ENCODE peak calls at places on chromosomes 13 and 19, in eight cellular contexts. One of them, this sample, is unnamed.

GRCh38 chr13:44471686-44472085 is 98.1 kb downstream of the SERP2 start:
- DNase-seq in body of pancreas: no peak
- DNase-seq in H9: no peak
- DNase-seq in fibroblast of mammary gland: peak; percentile 31
- DNase-seq in BE2C: no peak
- DNase-seq in heart left ventricle: no peak
- DNase-seq in type B pancreatic cell: no peak
- DNase-seq in fibroblast of pulmonary artery: peak; percentile 45
- DNase-seq in this sample: no peak

GRCh38 chr19:12789098-12789903 is 2.0 kb upstream of the JUNB start:
- DNase-seq in body of pancreas: no peak
- DNase-seq in H9: no peak
- DNase-seq in fibroblast of mammary gland: no peak
- DNase-seq in BE2C: peak; percentile 47
- DNase-seq in heart left ventricle: no peak
- DNase-seq in type B pancreatic cell: no peak
- DNase-seq in fibroblast of pulmonary artery: peak; percentile 42
- DNase-seq in this sample: no peak

GRCh38 chr19:58584498-58585441 is 11.6 kb upstream of the MZF1 start:
- DNase-seq in body of pancreas: no peak
- DNase-seq in H9: peak; percentile 8
- DNase-seq in fibroblast of mammary gland: no peak
- DNase-seq in BE2C: no peak
- DNase-seq in heart left ventricle: no peak
- DNase-seq in type B pancreatic cell: no peak
- DNase-seq in fibroblast of pulmonary artery: no peak
- DNase-seq in this sample: no peak

GRCh38 chr19:50607874-50608785 is 31.6 kb downstream of the SYT3 start:
- DNase-seq in body of pancreas: peak; percentile 57
- DNase-seq in H9: peak; percentile 100
- DNase-seq in fibroblast of mammary gland: peak; percentile 85
- DNase-seq in BE2C: peak; percentile 98
- DNase-seq in heart left ventricle: peak; percentile 50
- DNase-seq in type B pancreatic cell: peak; percentile 91
- DNase-seq in fibroblast of pulmonary artery: peak; percentile 88
- DNase-seq in this sample: peak; percentile 2

GRCh38 chr13:101305981-101306411 is 110.3 kb downstream of the NALCN start:
- DNase-seq in body of pancreas: no peak
- DNase-seq in H9: no peak
- DNase-seq in fibroblast of mammary gland: no peak
- DNase-seq in BE2C: peak; percentile 26
- DNase-seq in heart left ventricle: no peak
- DNase-seq in type B pancreatic cell: no peak
- DNase-seq in fibroblast of pulmonary artery: no peak
- DNase-seq in this sample: no peak

GRCh38 chr13:99971576-99972189 is at the start of gene ZIC5:
- DNase-seq in body of pancreas: no peak
- DNase-seq in H9: peak; percentile 96
- DNase-seq in fibroblast of mammary gland: no peak
- DNase-seq in BE2C: no peak
- DNase-seq in heart left ventricle: no peak
- DNase-seq in type B pancreatic cell: peak; percentile 80
- DNase-seq in fibroblast of pulmonary artery: no peak
- DNase-seq in this sample: no peak

GRCh38 chr19:37977992-37978391 is 71.0 kb downstream of the SIPA1L3 start:
- DNase-seq in body of pancreas: no peak
- DNase-seq in H9: no peak
- DNase-seq in fibroblast of mammary gland: peak; percentile 67
- DNase-seq in BE2C: no peak
- DNase-seq in heart left ventricle: no peak
- DNase-seq in type B pancreatic cell: no peak
- DNase-seq in fibroblast of pulmonary artery: peak; percentile 67
- DNase-seq in this sample: no peak

GRCh38 chr13:76856141-76856571 is 30.0 kb downstream of the KCTD12 start:
- DNase-seq in body of pancreas: no peak
- DNase-seq in H9: no peak
- DNase-seq in fibroblast of mammary gland: peak; percentile 90
- DNase-seq in BE2C: no peak
- DNase-seq in heart left ventricle: no peak
- DNase-seq in type B pancreatic cell: no peak
- DNase-seq in fibroblast of pulmonary artery: peak; percentile 75
- DNase-seq in this sample: peak; percentile 28

GRCh38 chr13:30821421-30821820 is 84.7 kb upstream of the MEDAG start:
- DNase-seq in body of pancreas: no peak
- DNase-seq in H9: no peak
- DNase-seq in fibroblast of mammary gland: no peak
- DNase-seq in BE2C: no peak
- DNase-seq in heart left ventricle: no peak
- DNase-seq in type B pancreatic cell: no peak
- DNase-seq in fibroblast of pulmonary artery: no peak
- DNase-seq in this sample: no peak

GRCh38 chr13:113023217-113023597 is 54.2 kb downstream of the MCF2L start:
- DNase-seq in body of pancreas: no peak
- DNase-seq in H9: no peak
- DNase-seq in fibroblast of mammary gland: no peak
- DNase-seq in BE2C: no peak
- DNase-seq in heart left ventricle: no peak
- DNase-seq in type B pancreatic cell: no peak
- DNase-seq in fibroblast of pulmonary artery: peak; percentile 69
- DNase-seq in this sample: no peak

GRCh38 chr13:20174656-20175405 is 14.0 kb upstream of the GJA3 start:
- DNase-seq in body of pancreas: peak; percentile 65
- DNase-seq in H9: peak; percentile 54
- DNase-seq in fibroblast of mammary gland: peak; percentile 98
- DNase-seq in BE2C: peak; percentile 48
- DNase-seq in heart left ventricle: no peak
- DNase-seq in type B pancreatic cell: no peak
- DNase-seq in fibroblast of pulmonary artery: peak; percentile 94
- DNase-seq in this sample: peak; percentile 58

GRCh38 chr13:94595006-94595942 is 678 bp downstream of the TGDS start:
- DNase-seq in body of pancreas: peak; percentile 23
- DNase-seq in H9: peak; percentile 45
- DNase-seq in fibroblast of mammary gland: peak; percentile 26
- DNase-seq in BE2C: peak; percentile 11
- DNase-seq in heart left ventricle: no peak
- DNase-seq in type B pancreatic cell: no peak
- DNase-seq in fibroblast of pulmonary artery: peak; percentile 17
- DNase-seq in this sample: no peak

GRCh38 chr19:30669329-30670010 is 297.3 kb downstream of the ZNF536 start:
- DNase-seq in body of pancreas: peak; percentile 76
- DNase-seq in H9: peak; percentile 81
- DNase-seq in fibroblast of mammary gland: peak; percentile 34
- DNase-seq in BE2C: peak; percentile 83
- DNase-seq in heart left ventricle: peak; percentile 57
- DNase-seq in type B pancreatic cell: peak; percentile 83
- DNase-seq in fibroblast of pulmonary artery: peak; percentile 41
- DNase-seq in this sample: no peak

GRCh38 chr13:94590744-94591143 is 5.2 kb downstream of the TGDS start:
- DNase-seq in body of pancreas: no peak
- DNase-seq in H9: no peak
- DNase-seq in fibroblast of mammary gland: no peak
- DNase-seq in BE2C: no peak
- DNase-seq in heart left ventricle: no peak
- DNase-seq in type B pancreatic cell: no peak
- DNase-seq in fibroblast of pulmonary artery: no peak
- DNase-seq in this sample: no peak

GRCh38 chr13:36353001-36353400 is 6.8 kb upstream of the SPART start:
- DNase-seq in body of pancreas: no peak
- DNase-seq in H9: no peak
- DNase-seq in fibroblast of mammary gland: no peak
- DNase-seq in BE2C: no peak
- DNase-seq in heart left ventricle: no peak
- DNase-seq in type B pancreatic cell: no peak
- DNase-seq in fibroblast of pulmonary artery: peak; percentile 45
- DNase-seq in this sample: no peak

GRCh38 chr13:78978381-78978998 is 319.5 kb upstream of the OBI1 start:
- DNase-seq in body of pancreas: peak; percentile 44
- DNase-seq in H9: no peak
- DNase-seq in fibroblast of mammary gland: peak; percentile 69
- DNase-seq in BE2C: peak; percentile 65
- DNase-seq in heart left ventricle: no peak
- DNase-seq in type B pancreatic cell: no peak
- DNase-seq in fibroblast of pulmonary artery: peak; percentile 82
- DNase-seq in this sample: peak; percentile 14

DNA sequence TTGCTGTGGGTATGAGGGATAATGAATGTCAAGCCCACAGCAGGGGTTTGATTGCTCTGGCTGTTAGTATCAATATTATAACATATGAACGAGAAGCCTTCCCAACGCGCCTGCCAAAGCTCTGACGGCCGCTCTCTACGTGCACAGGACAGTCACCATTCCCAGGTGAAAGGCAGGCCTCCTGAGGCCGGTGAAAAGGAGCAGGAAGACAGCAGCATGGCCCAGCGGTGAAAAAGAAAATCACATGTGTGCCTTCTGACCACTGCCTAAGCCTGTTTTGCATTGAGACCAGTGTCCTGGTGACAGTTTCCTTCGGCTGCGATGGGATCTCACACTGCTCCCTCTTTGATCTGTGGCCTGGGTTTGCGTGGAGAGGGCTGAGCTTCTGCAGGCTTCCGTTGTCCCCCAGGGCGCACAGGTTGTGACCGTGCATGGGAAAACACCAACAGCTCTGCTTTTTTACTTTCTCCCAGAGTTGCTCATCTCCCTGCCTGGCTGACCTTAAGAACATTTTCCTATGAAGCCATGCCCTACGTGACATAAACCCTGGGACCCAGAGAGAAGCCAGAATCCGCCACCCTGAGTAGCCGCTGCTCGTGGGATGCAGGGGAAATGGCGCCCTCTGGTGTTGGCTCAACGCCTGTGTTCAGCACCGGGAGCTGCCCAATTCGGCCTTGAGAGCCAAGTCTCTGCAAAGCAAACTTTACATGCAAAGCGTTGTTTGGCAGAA is 112.0 kb upstream of the GPR12 start:
- DNase-seq in body of pancreas: peak; percentile 18
- DNase-seq in H9: peak; percentile 81
- DNase-seq in fibroblast of mammary gland: peak; percentile 48
- DNase-seq in BE2C: peak; percentile 75
- DNase-seq in heart left ventricle: peak; percentile 28
- DNase-seq in type B pancreatic cell: no peak
- DNase-seq in fibroblast of pulmonary artery: peak; percentile 42
- DNase-seq in this sample: no peak
- TF ChIP-seq CTCF in body of pancreas: no peak
- TF ChIP-seq CTCF in H9: peak; percentile 96
- TF ChIP-seq CTCF in fibroblast of mammary gland: peak; percentile 74
- TF ChIP-seq CTCF in BE2C: peak; percentile 93
- TF ChIP-seq CTCF in heart left ventricle: peak; percentile 57
- TF ChIP-seq CTCF in type B pancreatic cell: peak; percentile 88
- TF ChIP-seq CTCF in fibroblast of pulmonary artery: peak; percentile 71
- TF ChIP-seq CTCF in this sample: peak; percentile 57

DNA sequence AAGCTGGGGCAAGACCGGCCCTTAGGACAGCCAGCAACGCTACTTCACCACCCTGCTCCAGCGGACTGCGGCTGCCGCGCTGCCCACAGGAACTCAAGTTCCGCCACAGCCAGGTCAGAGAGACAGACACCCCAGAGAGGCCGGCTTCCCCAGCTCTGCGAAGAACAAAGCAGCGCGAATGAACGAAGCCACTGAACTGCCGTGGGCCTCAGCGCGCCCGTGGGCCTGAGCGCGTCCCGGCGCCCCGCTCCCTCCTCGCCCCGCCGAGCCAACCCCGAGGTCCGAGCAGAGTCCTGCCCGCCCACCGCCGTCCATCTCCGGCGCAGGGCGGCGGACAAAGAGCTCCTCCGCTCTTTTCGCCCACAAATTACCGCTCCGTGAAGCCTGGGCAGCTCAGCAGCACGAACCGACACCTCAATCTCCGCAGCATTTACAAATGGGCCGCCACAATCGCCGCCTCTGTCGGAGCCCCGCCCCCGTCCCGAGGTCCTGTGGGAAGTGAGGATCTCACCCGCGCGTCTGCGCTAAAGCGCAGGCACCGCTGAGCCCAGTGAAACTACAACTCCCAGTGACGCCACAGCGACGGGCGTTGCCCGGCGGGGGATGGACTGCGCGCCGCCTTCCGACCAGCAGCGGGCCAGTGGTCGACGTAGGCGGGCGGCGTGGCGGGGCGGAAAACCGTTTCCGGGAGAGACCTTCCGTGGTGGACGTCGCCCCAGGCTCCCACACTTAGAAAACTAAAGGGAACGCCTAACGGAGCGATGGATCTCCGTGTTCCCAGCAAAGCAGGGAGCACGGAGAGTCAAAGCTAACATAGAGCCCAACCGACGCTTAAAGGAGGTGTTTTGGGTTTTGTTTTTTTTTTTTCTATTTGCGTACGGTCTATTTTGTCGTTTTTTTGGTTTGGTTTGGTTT is 158.7 kb downstream of the RNF17 start:
- DNase-seq in body of pancreas: peak; percentile 95
- DNase-seq in H9: peak; percentile 98
- DNase-seq in fibroblast of mammary gland: peak; percentile 96
- DNase-seq in BE2C: peak; percentile 97
- DNase-seq in heart left ventricle: peak; percentile 97
- DNase-seq in type B pancreatic cell: peak; percentile 98
- DNase-seq in fibroblast of pulmonary artery: peak; percentile 98
- DNase-seq in this sample: peak; percentile 93
- TF ChIP-seq CTCF in body of pancreas: peak; percentile 46
- TF ChIP-seq CTCF in H9: no peak
- TF ChIP-seq CTCF in fibroblast of mammary gland: no peak
- TF ChIP-seq CTCF in BE2C: peak; percentile 2
- TF ChIP-seq CTCF in heart left ventricle: peak; percentile 15
- TF ChIP-seq CTCF in type B pancreatic cell: no peak
- TF ChIP-seq CTCF in fibroblast of pulmonary artery: no peak
- TF ChIP-seq CTCF in this sample: no peak

GRCh38 chr19:2475018-2475701 is 767 bp upstream of the GADD45B start:
- DNase-seq in body of pancreas: peak; percentile 61
- DNase-seq in H9: no peak
- DNase-seq in fibroblast of mammary gland: peak; percentile 62
- DNase-seq in BE2C: peak; percentile 66
- DNase-seq in heart left ventricle: peak; percentile 54
- DNase-seq in type B pancreatic cell: no peak
- DNase-seq in fibroblast of pulmonary artery: peak; percentile 67
- DNase-seq in this sample: no peak
- TF ChIP-seq CTCF in body of pancreas: no peak
- TF ChIP-seq CTCF in H9: no peak
- TF ChIP-seq CTCF in fibroblast of mammary gland: no peak
- TF ChIP-seq CTCF in BE2C: no peak
- TF ChIP-seq CTCF in heart left ventricle: no peak
- TF ChIP-seq CTCF in type B pancreatic cell: no peak
- TF ChIP-seq CTCF in fibroblast of pulmonary artery: no peak
- TF ChIP-seq CTCF in this sample: no peak

DNA sequence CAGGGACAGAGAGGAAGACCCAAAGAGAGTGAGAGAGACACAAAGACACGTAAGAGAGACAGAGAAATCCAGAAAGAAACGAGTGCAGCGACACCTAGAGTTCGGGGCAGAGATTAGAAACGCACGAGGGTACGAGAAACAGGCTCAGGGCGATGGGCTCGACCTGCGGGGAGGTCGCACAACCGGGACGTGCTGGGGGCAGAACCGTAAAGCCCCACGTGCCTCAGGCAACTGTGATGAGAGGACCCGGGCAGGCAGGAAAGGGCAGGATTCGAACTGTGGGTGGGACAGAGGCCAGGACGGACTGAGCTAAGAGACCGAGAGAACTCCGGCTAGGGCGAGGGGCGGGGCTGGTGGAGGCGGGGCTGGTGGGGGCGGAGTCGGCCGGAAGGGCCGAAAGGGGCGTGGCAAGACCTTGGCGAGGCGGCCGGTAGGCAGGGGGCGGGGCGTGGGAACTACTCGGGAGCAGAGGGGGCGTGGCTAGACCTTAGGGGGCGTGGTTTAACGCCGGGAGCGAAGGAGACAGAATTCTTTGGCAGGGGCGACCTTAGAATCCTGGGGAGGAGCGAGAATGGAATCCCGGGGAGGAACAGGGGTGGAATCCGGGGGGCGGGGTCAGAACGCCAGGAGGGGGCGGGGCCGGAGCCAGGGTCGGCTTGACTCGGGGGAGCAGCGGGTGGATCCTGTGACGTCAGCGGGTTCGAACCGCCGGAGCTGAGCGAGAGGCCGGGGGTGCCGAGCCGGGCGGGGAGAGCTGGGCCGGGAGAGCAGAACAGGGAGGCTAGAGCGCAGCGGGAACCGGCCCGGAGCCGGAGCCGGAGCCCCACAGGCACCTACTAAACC is at the start of gene NECTIN2:
- DNase-seq in body of pancreas: peak; percentile 100
- DNase-seq in H9: peak; percentile 99
- DNase-seq in fibroblast of mammary gland: peak; percentile 98
- DNase-seq in BE2C: peak; percentile 100
- DNase-seq in heart left ventricle: peak; percentile 100
- DNase-seq in type B pancreatic cell: peak; percentile 100
- DNase-seq in fibroblast of pulmonary artery: peak; percentile 99
- DNase-seq in this sample: peak; percentile 98
- TF ChIP-seq CTCF in body of pancreas: peak; percentile 74
- TF ChIP-seq CTCF in H9: peak; percentile 78
- TF ChIP-seq CTCF in fibroblast of mammary gland: peak; percentile 89
- TF ChIP-seq CTCF in BE2C: peak; percentile 80
- TF ChIP-seq CTCF in heart left ventricle: peak; percentile 75
- TF ChIP-seq CTCF in type B pancreatic cell: peak; percentile 80
- TF ChIP-seq CTCF in fibroblast of pulmonary artery: peak; percentile 81
- TF ChIP-seq CTCF in this sample: peak; percentile 83

This sample was measured in AG09319.